ENCODE peak calls at places on chromosomes 12 and 14, in seven cellular contexts. L is psoas muscle; J is GM12865; Z is stimulated activated CD4-positive, alpha-beta T cell treated with anti-CD3 and anti-CD28 coated beads, Interleukin-15, amount 100 ng/mL, for 24 hours; A is ACHN; Q is T-cell; B is Calu3. G is an unnamed sample.

GRCh38 chr14:51304956-51305355 is 64.9 kb downstream of the TMX1 start:
- DNase-seq in L (no peak), J (no peak), Z (peak), A (peak), Q (no peak), B (no peak), G (no peak)

GRCh38 chr12:130117256-130117655 is 45.0 kb upstream of the FZD10 start:
- DNase-seq in L (no peak), J (no peak), Z (no peak), A (no peak), Q (no peak), B (no peak), G (no peak)

GRCh38 chr14:95431199-95432145 is 85.0 kb downstream of the SYNE3 start:
- DNase-seq in L (no peak), J (peak), Z (peak), A (peak), Q (no peak), B (peak), G (peak)

GRCh38 chr12:26109343-26109841 is 15.4 kb downstream of the BHLHE41 start:
- DNase-seq in L (peak), J (no peak), Z (no peak), A (no peak), Q (no peak), B (no peak), G (no peak)

GRCh38 chr12:111458773-111459172 is 53.0 kb downstream of the SH2B3 start:
- DNase-seq in L (no peak), J (no peak), Z (no peak), A (no peak), Q (no peak), B (no peak), G (no peak)

GRCh38 chr12:127774828-127775227 is 492.1 kb upstream of the TMEM132C start:
- DNase-seq in L (no peak), J (no peak), Z (no peak), A (no peak), Q (no peak), B (no peak), G (no peak)

GRCh38 chr12:70609739-70610491 is 27.3 kb downstream of the PTPRB start:
- DNase-seq in L (peak), J (no peak), Z (peak), A (peak), Q (no peak), B (peak), G (no peak)

GRCh38 chr12:101773560-101774206 is 34.4 kb upstream of the SYCP3 start:
- DNase-seq in L (peak), J (peak), Z (peak), A (peak), Q (peak), B (peak), G (peak)

GRCh38 chr12:15527201-15527782 is 205.0 kb downstream of the PTPRO start:
- DNase-seq in L (peak), J (no peak), Z (no peak), A (peak), Q (no peak), B (peak), G (no peak)

GRCh38 chr14:55454264-55455151 is 14.1 kb upstream of the TBPL2 start:
- DNase-seq in L (no peak), J (peak), Z (peak), A (peak), Q (no peak), B (peak), G (no peak)

GRCh38 chr14:54337314-54337713 is 59.5 kb upstream of the CDKN3 start:
- DNase-seq in L (no peak), J (no peak), Z (no peak), A (no peak), Q (no peak), B (no peak), G (no peak)

GRCh38 chr12:40832668-40833067 is 140.4 kb downstream of the CNTN1 start:
- DNase-seq in L (no peak), J (no peak), Z (no peak), A (no peak), Q (no peak), B (no peak), G (no peak)

GRCh38 chr12:2794261-2794735 is 472 bp upstream of the FKBP4 start:
- DNase-seq in L (peak), J (peak), Z (peak), A (no peak), Q (no peak), B (peak), G (no peak)

GRCh38 chr14:75182820-75183219 is 6.4 kb upstream of the TMED10 start:
- DNase-seq in L (no peak), J (no peak), Z (no peak), A (no peak), Q (no peak), B (no peak), G (no peak)

GRCh38 chr12:109329710-109330109 is 18.0 kb upstream of the MYO1H start:
- DNase-seq in L (no peak), J (no peak), Z (no peak), A (peak), Q (no peak), B (no peak), G (peak)

GRCh38 chr14:60079723-60080122 is 12.0 kb upstream of the PCNX4 start:
- DNase-seq in L (no peak), J (no peak), Z (no peak), A (no peak), Q (no peak), B (no peak), G (no peak)

GRCh38 chr12:119869720-119870119 is 7.4 kb downstream of the CIT start:
- DNase-seq in L (peak), J (no peak), Z (no peak), A (peak), Q (no peak), B (no peak), G (no peak)

GRCh38 chr12:66881401-66881800 is 202.5 kb upstream of the GRIP1 start:
- DNase-seq in L (no peak), J (no peak), Z (no peak), A (no peak), Q (no peak), B (no peak), G (no peak)

GRCh38 chr14:99731536-99732435 is 47.7 kb downstream of the CYP46A1 start:
- DNase-seq in L (peak), J (no peak), Z (no peak), A (no peak), Q (no peak), B (no peak), G (no peak)

GRCh38 chr12:3216097-3216496 is 138.9 kb downstream of the TSPAN9 start:
- DNase-seq in L (no peak), J (no peak), Z (no peak), A (no peak), Q (no peak), B (no peak), G (no peak)

GRCh38 chr14:75301666-75302325 is 23.2 kb downstream of the FOS start:
- DNase-seq in L (peak), J (peak), Z (peak), A (no peak), Q (no peak), B (peak), G (no peak)

GRCh38 chr12:114888458-114888857 is 204.5 kb upstream of the TBX3 start:
- DNase-seq in L (no peak), J (no peak), Z (no peak), A (no peak), Q (no peak), B (no peak), G (no peak)

GRCh38 chr14:99733221-99733550 is 49.1 kb downstream of the CYP46A1 start:
- DNase-seq in L (no peak), J (no peak), Z (no peak), A (no peak), Q (no peak), B (no peak), G (no peak)

GRCh38 chr14:38931969-38932652 is 170.9 kb downstream of the SEC23A start:
- DNase-seq in L (no peak), J (no peak), Z (no peak), A (no peak), Q (no peak), B (peak), G (no peak)

GRCh38 chr14:98168196-98168985 is 1103.6 kb downstream of the BCL11B start:
- DNase-seq in L (no peak), J (no peak), Z (no peak), A (no peak), Q (no peak), B (no peak), G (no peak)

GRCh38 chr12:54388214-54389138 is 3.9 kb upstream of the ZNF385A start:
- DNase-seq in L (no peak), J (no peak), Z (no peak), A (no peak), Q (no peak), B (no peak), G (no peak)

GRCh38 chr12:98743362-98743953 is 98.4 kb downstream of the APAF1 start:
- DNase-seq in L (no peak), J (peak), Z (peak), A (peak), Q (no peak), B (peak), G (peak)

GRCh38 chr14:50303744-50304471 is 8.1 kb downstream of the L2HGDH start:
- DNase-seq in L (no peak), J (no peak), Z (no peak), A (peak), Q (no peak), B (no peak), G (peak)

GRCh38 chr12:123095074-123095694 is 55.7 kb downstream of the PITPNM2 start:
- DNase-seq in L (no peak), J (no peak), Z (no peak), A (no peak), Q (no peak), B (no peak), G (no peak)

GRCh38 chr12:21774358-21775129 is at the start of gene KCNJ8:
- DNase-seq in L (peak), J (no peak), Z (peak), A (peak), Q (no peak), B (no peak), G (no peak)

GRCh38 chr14:22556990-22557623 is 31.9 kb downstream of the DAD1 start:
- DNase-seq in L (peak), J (peak), Z (peak), A (peak), Q (peak), B (peak), G (peak)

GRCh38 chr12:87779858-87780498 is 249.2 kb downstream of the C12orf50 start:
- DNase-seq in L (no peak), J (no peak), Z (no peak), A (no peak), Q (no peak), B (no peak), G (no peak)

GRCh38 chr14:34465069-34465859 is 3.2 kb upstream of the SPTSSA start:
- DNase-seq in L (no peak), J (no peak), Z (no peak), A (peak), Q (no peak), B (no peak), G (no peak)

GRCh38 chr12:118330421-118331018 is 42.2 kb downstream of the TAOK3 start:
- DNase-seq in L (no peak), J (peak), Z (no peak), A (no peak), Q (no peak), B (no peak), G (peak)

GRCh38 chr14:100221419-100222218 is 17.3 kb upstream of the YY1 start:
- DNase-seq in L (no peak), J (peak), Z (peak), A (no peak), Q (peak), B (peak), G (peak)